ENCODE peak calls at places on chromosomes 2 and 18, in five cellular contexts. U is dorsolateral prefrontal cortex; P is amygdala; M is AG08395; K is activated CD4-positive, alpha-beta T cell treated with anti-CD3 and anti-CD28 coated beads, Interleukin-2, amount 50 U/mL, for 4 hours. T is an unnamed sample.

GRCh38 chr2:24329700-24330099 is 30.6 kb downstream of the ITSN2 start:
- DNase-seq in U (no peak), P (no peak), M (no peak), K (no peak), T (no peak)

GRCh38 chr18:58766164-58766563 is 94.9 kb downstream of the MALT1 start:
- DNase-seq in U (no peak), P (no peak), M (no peak), K (no peak), T (no peak)

GRCh38 chr18:31819106-31819924 is 58.6 kb upstream of the SLC25A52 start:
- DNase-seq in U (no peak), P (no peak), M (peak), K (no peak), T (peak)

GRCh38 chr2:240983361-240983995 is 14.9 kb upstream of the SNED1 start:
- DNase-seq in U (no peak), P (no peak), M (no peak), K (no peak), T (no peak)

GRCh38 chr2:178066890-178067669 is 5.5 kb downstream of the PDE11A start:
- DNase-seq in U (no peak), P (no peak), M (peak), K (no peak), T (no peak)

GRCh38 chr18:79476918-79477685 is 81.4 kb downstream of the NFATC1 start:
- DNase-seq in U (no peak), P (no peak), M (no peak), K (no peak), T (no peak)

GRCh38 chr2:40344364-40344763 is 107.5 kb downstream of the SLC8A1 start:
- DNase-seq in U (no peak), P (no peak), M (no peak), K (no peak), T (no peak)

GRCh38 chr18:23862071-23862470 is 152.5 kb upstream of the TTC39C start:
- DNase-seq in U (no peak), P (no peak), M (peak), K (no peak), T (peak)

GRCh38 chr2:149817206-149817605 is 229.6 kb upstream of the MMADHC start:
- DNase-seq in U (no peak), P (no peak), M (peak), K (no peak), T (peak)

GRCh38 chr18:33270297-33270696 is 170.2 kb downstream of the CCDC178 start:
- DNase-seq in U (no peak), P (no peak), M (no peak), K (no peak), T (no peak)

T was measured in GM04503.